ENCODE peak calls at places on chromosomes 1 and 21, in ten cellular contexts. P, K, S, Z, B, W, I, C, M and G are unnamed samples.

GRCh38 chr21:42569732-42570301 is 56.2 kb downstream of the SLC37A1 start:
- DNase-seq in S (peak), I (no peak), Z (no peak), W (no peak), K (no peak), B (no peak), M (no peak), C (peak), P (no peak), G (no peak)

GRCh38 chr1:62070384-62071011 is 124.2 kb upstream of the L1TD1 start:
- DNase-seq in B (peak), S (no peak), M (no peak), K (no peak), I (no peak), P (no peak), Z (peak), W (no peak), C (no peak), G (no peak)

GRCh38 chr1:41496080-41497055 is 11.9 kb upstream of the EDN2 start:
- DNase-seq in B (no peak), C (peak), P (peak), Z (peak), I (peak), K (peak), M (peak), S (peak), W (peak), G (peak)

GRCh38 chr1:29152046-29152805 is 28.5 kb upstream of the TMEM200B start:
- DNase-seq in B (no peak), C (no peak), Z (no peak), M (no peak), I (no peak), P (no peak), W (no peak), K (no peak), S (no peak), G (no peak)

GRCh38 chr1:227734546-227734857 is 600 bp downstream of the JMJD4 start:
- DNase-seq in P (no peak), C (no peak), W (no peak), Z (no peak), S (no peak), M (peak), K (no peak), I (no peak), B (no peak), G (no peak)

GRCh38 chr21:39724944-39725343 is 20.0 kb upstream of the IGSF5 start:
- DNase-seq in W (no peak), C (no peak), P (no peak), Z (no peak), K (no peak), I (no peak), B (peak), M (no peak), S (no peak), G (no peak)

GRCh38 chr1:246182149-246182851 is 324.8 kb downstream of the SMYD3 start:
- DNase-seq in S (no peak), C (no peak), M (no peak), P (no peak), W (no peak), B (no peak), Z (no peak), K (peak), I (no peak), G (no peak)

GRCh38 chr1:87149166-87150065 is 179.3 kb upstream of the LMO4 start:
- DNase-seq in B (peak), C (no peak), M (peak), K (no peak), P (peak), I (no peak), Z (peak), S (no peak), W (no peak), G (no peak)

GRCh38 chr1:2564815-2565415 is 8.7 kb downstream of the TNFRSF14 start:
- DNase-seq in C (no peak), P (no peak), Z (no peak), I (no peak), M (no peak), S (no peak), B (no peak), W (no peak), K (no peak), G (no peak)

GRCh38 chr1:51410568-51411460 is 80.5 kb upstream of the TTC39A start:
- DNase-seq in Z (no peak), I (no peak), S (no peak), K (no peak), B (no peak), W (no peak), M (peak), C (no peak), P (no peak), G (no peak)

GRCh38 chr1:54327386-54328116 is 78.6 kb downstream of the SSBP3 start:
- DNase-seq in P (no peak), I (no peak), B (peak), W (no peak), M (no peak), Z (peak), K (no peak), C (no peak), S (no peak), G (no peak)

GRCh38 chr1:239784896-239785295 is 306.8 kb upstream of the FMN2 start:
- DNase-seq in M (no peak), W (no peak), B (no peak), K (no peak), P (no peak), Z (no peak), I (no peak), C (no peak), S (no peak), G (no peak)

GRCh38 chr21:23952269-23952668 is 1655.0 kb downstream of the MRPL39 start:
- DNase-seq in W (no peak), I (no peak), Z (no peak), K (no peak), B (no peak), C (no peak), S (no peak), M (no peak), P (no peak), G (no peak)

GRCh38 chr1:101004666-101005065 is 20.9 kb downstream of the DPH5 start:
- DNase-seq in K (no peak), M (no peak), B (no peak), P (no peak), I (no peak), S (no peak), C (no peak), Z (peak), W (no peak), G (no peak)

GRCh38 chr1:172286629-172287076 is 133.8 kb upstream of the C1orf105 start:
- DNase-seq in C (peak), M (no peak), W (no peak), I (peak), Z (peak), B (no peak), S (no peak), K (no peak), P (peak), G (no peak)

GRCh38 chr1:179217943-179218507 is 11.5 kb downstream of the ABL2 start:
- DNase-seq in S (no peak), W (no peak), C (no peak), Z (peak), K (peak), I (no peak), M (no peak), B (no peak), P (no peak), G (no peak)

GRCh38 chr1:2977886-2978611 is 43.2 kb upstream of the ACTRT2 start:
- DNase-seq in K (no peak), B (no peak), S (no peak), C (peak), I (no peak), W (no peak), Z (no peak), P (no peak), M (no peak), G (peak)

GRCh38 chr1:113983826-113984225 is 4.6 kb downstream of the OLFML3 start:
- DNase-seq in Z (no peak), S (no peak), P (no peak), C (no peak), B (no peak), M (no peak), I (no peak), K (no peak), W (no peak), G (no peak)

GRCh38 chr1:103170608-103171007 is 62.3 kb upstream of the COL11A1 start:
- DNase-seq in B (no peak), W (no peak), S (no peak), Z (peak), P (no peak), M (no peak), I (no peak), K (peak), C (no peak), G (no peak)

GRCh38 chr1:152663098-152663497 is at the start of gene LCE2D:
- DNase-seq in B (no peak), I (no peak), Z (no peak), W (no peak), P (no peak), S (no peak), K (no peak), C (no peak), M (no peak), G (no peak)

GRCh38 chr1:165960136-165960535 is 132.7 kb downstream of the UCK2 start:
- DNase-seq in S (no peak), P (no peak), K (no peak), W (no peak), C (no peak), Z (no peak), I (no peak), M (no peak), B (no peak), G (no peak)

GRCh38 chr1:86914635-86914997 is at the start of gene HS2ST1:
- DNase-seq in C (no peak), M (no peak), Z (no peak), W (no peak), K (no peak), S (no peak), P (no peak), B (no peak), I (no peak), G (no peak)

GRCh38 chr1:233629305-233629935 is 15.5 kb downstream of the KCNK1 start:
- DNase-seq in C (no peak), K (no peak), S (no peak), P (no peak), I (no peak), B (no peak), M (no peak), W (no peak), Z (no peak), G (no peak)

GRCh38 chr1:224643653-224644052 is 27.5 kb downstream of the CNIH3 start:
- DNase-seq in C (no peak), K (no peak), S (no peak), I (no peak), M (peak), P (no peak), Z (no peak), B (no peak), W (no peak), G (no peak)

GRCh38 chr1:233242827-233243483 is 52.6 kb downstream of the PCNX2 start:
- DNase-seq in P (no peak), K (peak), M (no peak), W (no peak), C (no peak), I (no peak), Z (no peak), B (no peak), S (no peak), G (no peak)

GRCh38 chr1:200118779-200119505 is 91.4 kb downstream of the NR5A2 start:
- DNase-seq in Z (no peak), M (no peak), P (no peak), K (no peak), S (no peak), B (no peak), W (no peak), I (no peak), C (no peak), G (no peak)

GRCh38 chr21:31624961-31625491 is 34.5 kb upstream of the SOD1 start:
- DNase-seq in M (no peak), S (no peak), P (no peak), I (no peak), K (no peak), W (no peak), B (no peak), Z (no peak), C (no peak), G (no peak)

GRCh38 chr21:14773777-14774345 is 227.7 kb upstream of the SAMSN1 start:
- DNase-seq in S (peak), Z (no peak), B (peak), C (peak), P (peak), M (peak), I (peak), K (peak), W (peak), G (no peak)

GRCh38 chr1:64087768-64088167 is 115.7 kb upstream of the UBE2U start:
- DNase-seq in S (no peak), B (no peak), M (no peak), I (no peak), P (peak), K (no peak), C (no peak), W (no peak), Z (peak), G (no peak)

GRCh38 chr1:85940621-85941306 is 215.8 kb downstream of the COL24A1 start:
- DNase-seq in M (no peak), P (no peak), W (no peak), B (no peak), Z (peak), S (no peak), I (no peak), C (no peak), K (no peak), G (no peak)

GRCh38 chr1:73327180-73327793 is 870.7 kb downstream of the LRRIQ3 start:
- DNase-seq in Z (no peak), P (no peak), W (no peak), C (no peak), S (no peak), I (no peak), B (no peak), M (peak), K (no peak), G (no peak)

GRCh38 chr1:39922139-39922757 is 20.5 kb upstream of the MYCL start:
- DNase-seq in P (no peak), B (no peak), K (no peak), W (no peak), M (peak), C (no peak), I (no peak), S (no peak), Z (no peak), G (no peak)

GRCh38 chr1:58815680-58816071 is 31.8 kb upstream of the JUN start:
- DNase-seq in I (no peak), S (peak), B (peak), W (peak), Z (no peak), M (peak), K (no peak), P (peak), C (no peak), G (no peak)
- H3K4me3 ChIP-seq in I (peak), S (peak), B (peak), W (peak), Z (peak), M (peak), K (peak), P (peak), C (peak), G (peak)

DNA sequence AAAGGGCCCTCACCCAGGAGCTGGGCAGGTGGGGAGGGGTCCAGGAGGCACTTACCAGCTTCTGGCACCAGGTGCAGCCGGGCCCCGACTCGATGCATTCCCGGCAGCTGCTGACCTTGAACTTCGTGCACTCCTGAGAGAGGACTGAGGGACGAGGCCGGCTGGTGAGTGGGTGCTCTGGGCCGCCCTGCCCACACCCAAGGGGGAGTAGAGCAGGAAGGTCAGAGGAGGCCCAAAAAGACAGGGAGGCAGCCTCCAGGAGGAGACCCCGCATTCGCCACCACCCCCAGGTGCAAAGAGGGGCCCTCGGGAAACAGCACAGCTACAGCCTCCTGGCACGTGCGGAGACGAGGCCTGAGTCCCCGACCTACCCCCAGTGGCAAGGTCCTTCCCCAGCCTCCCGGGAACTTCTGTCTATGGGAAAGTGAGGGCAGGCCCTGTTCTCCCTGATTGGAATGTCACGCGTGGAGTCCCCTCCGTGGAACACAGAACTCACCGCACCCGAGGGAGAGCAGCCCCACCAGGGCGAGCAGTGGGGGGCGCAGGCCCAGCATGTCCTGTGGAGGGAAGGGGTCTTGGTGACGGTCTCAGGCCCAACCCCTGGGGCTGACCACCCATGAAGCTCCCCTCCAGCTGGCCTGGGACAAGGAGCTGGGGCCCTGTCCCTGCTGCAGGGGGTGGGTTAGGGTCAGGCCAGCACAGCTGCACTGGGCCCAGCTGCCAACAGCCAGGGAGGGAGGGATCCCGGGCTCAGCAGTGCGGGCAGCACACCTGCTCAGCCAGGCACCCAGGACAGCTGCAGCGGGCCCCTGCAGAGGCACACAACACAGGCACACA is 10.3 kb downstream of the ITGB2 start:
- DNase-seq in S (no peak), W (no peak), I (no peak), P (no peak), C (no peak), M (no peak), B (no peak), Z (no peak), K (no peak), G (no peak)
- H3K27ac ChIP-seq in S (no peak), W (peak), I (no peak), P (no peak), C (peak), M (no peak), B (no peak), Z (no peak), K (no peak), G (peak)

GRCh38 chr1:147771216-147772125 is 11.1 kb upstream of the GJA5 start:
- DNase-seq in I (peak), M (no peak), W (peak), S (no peak), P (peak), B (no peak), Z (no peak), C (no peak), K (no peak), G (peak)

GRCh38 chr1:147769107-147769506 is 8.7 kb upstream of the GJA5 start:
- DNase-seq in B (no peak), P (no peak), W (no peak), K (no peak), Z (peak), S (no peak), C (no peak), M (no peak), I (no peak), G (peak)

GRCh38 chr1:147773215-147773715 is 12.9 kb upstream of the GJA5 start:
- DNase-seq in I (peak), M (peak), W (no peak), P (no peak), Z (no peak), S (no peak), K (no peak), B (no peak), C (no peak), G (no peak)

GRCh38 chr1:147768582-147768981 is 8.2 kb upstream of the GJA5 start:
- DNase-seq in Z (no peak), K (no peak), I (no peak), C (no peak), B (no peak), P (no peak), W (no peak), M (no peak), S (no peak), G (no peak)

DNA sequence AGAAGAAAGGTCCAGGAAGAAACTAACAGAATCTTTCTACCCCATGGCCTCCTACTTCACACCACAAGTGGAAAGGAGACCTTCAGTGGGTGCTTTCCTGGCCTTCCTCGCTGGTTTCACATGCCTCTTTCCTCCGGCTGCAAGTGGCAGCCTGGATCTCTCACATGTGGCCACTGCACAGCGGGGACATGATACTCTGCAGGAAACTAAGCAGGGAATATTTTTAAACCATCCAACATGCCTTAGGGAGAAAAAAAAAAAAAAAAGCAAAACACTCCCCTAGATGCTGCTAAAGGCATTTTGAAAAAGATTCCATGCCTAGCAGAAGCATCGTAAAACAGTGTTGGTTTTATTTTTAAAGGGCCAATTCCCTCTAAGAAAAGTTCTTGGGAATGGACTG is 12.1 kb upstream of the GJA5 start:
- DNase-seq in C (no peak), W (no peak), P (no peak), M (no peak), Z (no peak), I (no peak), S (no peak), K (no peak), B (no peak), G (no peak)
- H3K4me3 ChIP-seq in C (peak), W (peak), P (no peak), M (no peak), Z (no peak), I (peak), S (no peak), K (no peak), B (no peak), G (peak)

GRCh38 chr1:116356067-116356466 is 17.0 kb upstream of the ATP1A1 start:
- DNase-seq in Z (no peak), K (no peak), M (no peak), P (no peak), W (no peak), S (no peak), B (no peak), C (no peak), I (no peak), G (no peak)
- H3K27ac ChIP-seq in Z (no peak), K (no peak), M (no peak), P (no peak), W (no peak), S (no peak), B (no peak), C (no peak), I (no peak), G (no peak)

GRCh38 chr1:155455588-155456195 is 106.9 kb downstream of the ASH1L start:
- DNase-seq in I (no peak), C (no peak), K (no peak), W (no peak), M (no peak), B (peak), S (no peak), Z (peak), P (no peak), G (no peak)
- H3K4me3 ChIP-seq in I (no peak), C (no peak), K (no peak), W (no peak), M (no peak), B (no peak), S (no peak), Z (no peak), P (no peak), G (no peak)

GRCh38 chr21:22556829-22557228 is 1558.6 kb downstream of the NCAM2 start:
- DNase-seq in M (no peak), Z (no peak), K (no peak), B (no peak), C (no peak), I (no peak), W (no peak), S (no peak), P (no peak), G (no peak)
- H3K27ac ChIP-seq in M (no peak), Z (no peak), K (no peak), B (no peak), C (no peak), I (no peak), W (no peak), S (no peak), P (no peak), G (no peak)